ENCODE peak calls at places on chromosomes 16 and 17, in four cellular contexts. M is lower lobe of right lung, Q is ACHN, F is T-helper 1 cell. A is an unnamed sample.

GRCh38 chr17:35749560-35750412 is 3.3 kb downstream of the GAS2L2 start:
- DNase-seq in M (no peak), Q (no peak), F (no peak), A (no peak)

GRCh38 chr16:67459066-67459857 is 21.7 kb downstream of the ATP6V0D1 start:
- DNase-seq in M (peak; percentile 71), Q (no peak), F (no peak), A (no peak)

GRCh38 chr16:68444058-68444657 is 4.2 kb downstream of the SMPD3 start:
- DNase-seq in M (no peak), Q (peak; percentile 57), F (no peak), A (peak; percentile 10)

GRCh38 chr17:7855643-7856080 is 796 bp downstream of the TMEM88 start:
- DNase-seq in M (no peak), Q (no peak), F (no peak), A (no peak)

GRCh38 chr16:2468725-2469398 is 2.2 kb upstream of the NTN3 start:
- DNase-seq in M (no peak), Q (no peak), F (no peak), A (no peak)

GRCh38 chr16:85542548-85542927 is 70.6 kb upstream of the GSE1 start:
- DNase-seq in M (no peak), Q (no peak), F (no peak), A (no peak)

GRCh38 chr17:19630035-19630434 is 18.5 kb upstream of the ALDH3A2 start:
- DNase-seq in M (no peak), Q (no peak), F (no peak), A (no peak)

GRCh38 chr16:49605536-49606241 is 232.1 kb downstream of the C16orf78 start:
- DNase-seq in M (no peak), Q (no peak), F (no peak), A (no peak)

GRCh38 chr16:20614201-20615141 is 38.3 kb upstream of the ACSM2B start:
- DNase-seq in M (peak; percentile 75), Q (no peak), F (no peak), A (no peak)

GRCh38 chr17:57276621-57277020 is 20.3 kb downstream of the MSI2 start:
- DNase-seq in M (no peak), Q (no peak), F (no peak), A (no peak)

GRCh38 chr16:8859913-8860881 is 8.6 kb downstream of the CARHSP1 start:
- DNase-seq in M (peak; percentile 42), Q (no peak), F (no peak), A (no peak)

GRCh38 chr17:65403129-65403528 is 158.3 kb downstream of the AXIN2 start:
- DNase-seq in M (no peak), Q (no peak), F (no peak), A (no peak)

GRCh38 chr17:28902819-28903545 is at the start of gene DHRS13:
- DNase-seq in M (peak; percentile 95), Q (peak; percentile 96), F (peak; percentile 89), A (peak; percentile 67)

GRCh38 chr16:1823821-1824220 is 2.8 kb downstream of the HAGH start:
- DNase-seq in M (no peak), Q (peak; percentile 86), F (no peak), A (no peak)

GRCh38 chr16:68459457-68459856 is 11.1 kb upstream of the SMPD3 start:
- DNase-seq in M (no peak), Q (no peak), F (no peak), A (no peak)

GRCh38 chr16:70391881-70392481 is 45.3 kb downstream of the DDX19A start:
- DNase-seq in M (no peak), Q (peak; percentile 23), F (no peak), A (peak; percentile 53)

GRCh38 chr17:21548236-21548635 is 144.1 kb upstream of the KCNJ18 start:
- DNase-seq in M (no peak), Q (no peak), F (no peak), A (no peak)

GRCh38 chr17:74852237-74853047 is 7.2 kb downstream of the GRIN2C start:
- DNase-seq in M (peak; percentile 62), Q (no peak), F (peak; percentile 33), A (no peak)

GRCh38 chr17:31480067-31480466 is 88.6 kb downstream of the RAB11FIP4 start:
- DNase-seq in M (no peak), Q (no peak), F (no peak), A (no peak)

GRCh38 chr17:43368740-43369506 is 29.9 kb upstream of the ARL4D start:
- DNase-seq in M (peak; percentile 90), Q (peak; percentile 95), F (peak; percentile 23), A (peak; percentile 60)

GRCh38 chr17:31919802-31920525 is 16.8 kb upstream of the SUZ12 start:
- DNase-seq in M (no peak), Q (no peak), F (no peak), A (no peak)

GRCh38 chr16:923184-923583 is 47.6 kb downstream of the LMF1 start:
- DNase-seq in M (no peak), Q (no peak), F (no peak), A (no peak)

GRCh38 chr17:36485805-36486203 is 677 bp upstream of the ZNHIT3 start:
- DNase-seq in M (no peak), Q (no peak), F (no peak), A (no peak)

GRCh38 chr17:35097776-35098175 is 21.9 kb downstream of the RAD51D start:
- DNase-seq in M (no peak), Q (no peak), F (no peak), A (no peak)

GRCh38 chr17:78539771-78540170 is 37.4 kb downstream of the DNAH17 start:
- DNase-seq in M (no peak), Q (no peak), F (no peak), A (no peak)

GRCh38 chr16:30930160-30930571 is 6.8 kb downstream of the FBXL19 start:
- DNase-seq in M (no peak), Q (no peak), F (no peak), A (no peak)

GRCh38 chr16:3004781-3005284 is 7.9 kb upstream of the CLDN9 start:
- DNase-seq in M (no peak), Q (peak; percentile 50), F (no peak), A (no peak)

GRCh38 chr17:31004160-31004559 is 33.3 kb downstream of the RNF135 start:
- DNase-seq in M (no peak), Q (no peak), F (no peak), A (no peak)

GRCh38 chr16:87958632-87959031 is 7.4 kb downstream of the BANP start:
- DNase-seq in M (no peak), Q (no peak), F (no peak), A (no peak)

GRCh38 chr17:76887809-76888208 is 19.6 kb downstream of the MGAT5B start:
- DNase-seq in M (no peak), Q (no peak), F (no peak), A (no peak)